ENCODE peak calls at places on chromosomes 1 and 21, in seven cellular contexts. F, K, Z, R, C, Q and S are unnamed samples.

GRCh38 chr1:7558921-7559869 is 211.9 kb upstream of the VAMP3 start:
- DNase-seq in K (no peak), Q (no peak), R (no peak), F (no peak), C (no peak), Z (no peak), S (no peak)

GRCh38 chr1:223421025-223421424 is 27.8 kb downstream of the CCDC185 start:
- DNase-seq in K (no peak), F (no peak), R (no peak), Z (no peak), C (no peak), Q (no peak), S (no peak)

GRCh38 chr1:10508511-10508951 is 33.8 kb downstream of the PEX14 start:
- DNase-seq in K (peak), C (peak), Q (peak), Z (peak), F (peak), R (no peak), S (peak)

GRCh38 chr1:32250893-32251716 is at the start of gene LCK:
- DNase-seq in F (no peak), K (no peak), R (no peak), Z (no peak), C (no peak), Q (no peak), S (peak)

GRCh38 chr1:8217011-8217711 is 100.8 kb upstream of the SLC45A1 start:
- DNase-seq in R (no peak), F (no peak), C (no peak), Z (peak), K (peak), Q (no peak), S (peak)

GRCh38 chr21:14120091-14120734 is 90.5 kb downstream of the LIPI start:
- DNase-seq in F (peak), Q (peak), R (no peak), C (peak), K (peak), Z (peak), S (peak)

GRCh38 chr1:15501208-15502032 is 22.6 kb downstream of the CASP9 start:
- DNase-seq in Q (peak), C (peak), F (peak), K (peak), R (peak), Z (peak), S (peak)

GRCh38 chr1:155196103-155196892 is 11.4 kb downstream of the THBS3 start:
- DNase-seq in K (peak), F (peak), Q (no peak), C (no peak), R (no peak), Z (no peak), S (peak)

GRCh38 chr1:5971471-5972197 is 20.6 kb downstream of the NPHP4 start:
- DNase-seq in Z (no peak), K (no peak), Q (no peak), R (no peak), C (no peak), F (no peak), S (no peak)

GRCh38 chr1:227726318-227726717 is 8.8 kb downstream of the JMJD4 start:
- DNase-seq in F (no peak), Z (no peak), K (no peak), R (no peak), Q (no peak), C (no peak), S (no peak)

GRCh38 chr1:98914547-98914946 is 90.1 kb downstream of the PLPPR5 start:
- DNase-seq in K (no peak), F (no peak), Q (no peak), R (no peak), Z (no peak), C (peak), S (no peak)

GRCh38 chr21:41510500-41510899 is 2.5 kb upstream of the TMPRSS2 start:
- DNase-seq in C (no peak), F (no peak), Q (no peak), R (no peak), Z (no peak), K (no peak), S (no peak)

GRCh38 chr1:2493691-2494322 is 17.7 kb downstream of the PLCH2 start:
- DNase-seq in Q (no peak), K (no peak), Z (no peak), F (no peak), R (no peak), C (no peak), S (no peak)

GRCh38 chr1:211345719-211346118 is 19.1 kb downstream of the TRAF5 start:
- DNase-seq in K (peak), Q (no peak), R (no peak), Z (no peak), C (peak), F (peak), S (peak)

GRCh38 chr1:938088-938683 is 14.5 kb downstream of the SAMD11 start:
- DNase-seq in R (no peak), Q (no peak), Z (peak), K (no peak), F (no peak), C (peak), S (no peak)

GRCh38 chr21:46113497-46114176 is 15.7 kb downstream of the COL6A2 start:
- DNase-seq in C (no peak), K (no peak), Q (no peak), Z (no peak), R (no peak), F (no peak), S (no peak)

GRCh38 chr1:88800382-88801051 is 90.8 kb downstream of the GTF2B start:
- DNase-seq in K (peak), Q (peak), F (no peak), Z (peak), C (peak), R (no peak), S (no peak)

GRCh38 chr1:164132001-164132400 is 427.0 kb upstream of the PBX1 start:
- DNase-seq in F (no peak), Z (no peak), R (no peak), Q (no peak), K (no peak), C (no peak), S (no peak)

GRCh38 chr1:163381487-163382184 is 59.9 kb downstream of the NUF2 start:
- DNase-seq in F (no peak), K (no peak), Z (no peak), R (no peak), C (no peak), Q (no peak), S (no peak)

GRCh38 chr1:1259948-1260614 is 13.6 kb upstream of the C1QTNF12 start:
- DNase-seq in Z (no peak), K (no peak), C (no peak), F (no peak), R (no peak), Q (no peak), S (no peak)

GRCh38 chr1:159924791-159925712 is at the start of gene TAGLN2:
- DNase-seq in R (no peak), F (peak), K (peak), C (peak), Q (peak), Z (peak), S (peak)

GRCh38 chr1:27525296-27526271 is 35.6 kb upstream of the WASF2 start:
- DNase-seq in K (peak), Q (peak), R (no peak), Z (peak), C (peak), F (no peak), S (peak)

GRCh38 chr1:207910678-207911354 is at the start of gene CD34:
- DNase-seq in R (no peak), K (peak), Q (no peak), C (no peak), F (peak), Z (no peak), S (peak)

GRCh38 chr1:82464362-82464931 is 663.7 kb downstream of the ADGRL2 start:
- DNase-seq in F (no peak), Z (peak), R (no peak), Q (no peak), C (no peak), K (no peak), S (no peak)

GRCh38 chr1:107486365-107486764 is 345.5 kb downstream of the NTNG1 start:
- DNase-seq in Z (no peak), Q (no peak), R (no peak), F (no peak), C (no peak), K (peak), S (no peak)

GRCh38 chr1:10685851-10686403 is 110.5 kb downstream of the CASZ1 start:
- DNase-seq in Z (peak), C (peak), K (no peak), Q (no peak), R (no peak), F (no peak), S (no peak)

GRCh38 chr21:42672699-42673458 is 19.5 kb downstream of the PDE9A start:
- DNase-seq in R (no peak), F (peak), C (peak), Q (peak), K (peak), Z (peak), S (no peak)

GRCh38 chr1:152141971-152142584 is 16.9 kb downstream of the RPTN start:
- DNase-seq in C (peak), F (peak), Q (peak), K (peak), R (peak), Z (peak), S (peak)

GRCh38 chr1:218492840-218493239 is 147.7 kb downstream of the TGFB2 start:
- DNase-seq in R (no peak), K (no peak), Q (peak), C (no peak), F (no peak), Z (no peak), S (no peak)

GRCh38 chr1:247548847-247549246 is at the start of gene GCSAML:
- DNase-seq in K (no peak), Q (no peak), R (no peak), C (no peak), F (no peak), Z (no peak), S (no peak)

GRCh38 chr1:7159116-7159781 is 374.0 kb downstream of the CAMTA1 start:
- DNase-seq in C (no peak), Z (no peak), K (no peak), R (no peak), F (no peak), Q (no peak), S (no peak)

GRCh38 chr21:35016517-35017188 is 32.4 kb downstream of the RUNX1 start:
- DNase-seq in Z (no peak), C (no peak), F (no peak), K (no peak), R (no peak), Q (no peak), S (no peak)

GRCh38 chr1:236287757-236288619 is 6.2 kb upstream of the ERO1B start:
- DNase-seq in Z (peak), F (peak), C (no peak), Q (no peak), K (peak), R (peak), S (peak)

GRCh38 chr1:66350001-66350547 is 183.9 kb upstream of the SGIP1 start:
- DNase-seq in R (no peak), Q (no peak), Z (no peak), F (no peak), C (peak), K (peak), S (no peak)

GRCh38 chr1:161948435-161948834 is 75.2 kb downstream of the OLFML2B start:
- DNase-seq in R (no peak), C (no peak), K (no peak), F (no peak), Q (no peak), Z (peak), S (no peak)

GRCh38 chr1:42963378-42964005 is 4.8 kb upstream of the SLC2A1 start:
- DNase-seq in C (peak), K (no peak), F (no peak), Q (peak), R (no peak), Z (peak), S (no peak)

GRCh38 chr1:86846166-86846647 is 67.7 kb downstream of the SELENOF start:
- DNase-seq in K (no peak), F (no peak), Q (peak), Z (peak), C (peak), R (no peak), S (no peak)

GRCh38 chr21:46056450-46056903 is 41.4 kb upstream of the COL6A2 start:
- DNase-seq in R (no peak), F (no peak), Q (no peak), Z (peak), C (peak), K (no peak), S (peak)

GRCh38 chr1:119011706-119012105 is 23.6 kb upstream of the TBX15 start:
- DNase-seq in C (no peak), Z (no peak), F (no peak), R (no peak), Q (no peak), K (no peak), S (no peak)

GRCh38 chr1:213331776-213332175 is 280.7 kb downstream of the RPS6KC1 start:
- DNase-seq in F (no peak), R (no peak), K (no peak), Z (no peak), C (no peak), Q (no peak), S (no peak)

GRCh38 chr1:213330281-213330680 is 279.2 kb downstream of the RPS6KC1 start:
- DNase-seq in Q (no peak), R (no peak), Z (no peak), K (no peak), C (no peak), F (no peak), S (no peak)

GRCh38 chr1:213325482-213325881 is 274.4 kb downstream of the RPS6KC1 start:
- DNase-seq in R (no peak), K (peak), F (no peak), Q (no peak), Z (no peak), C (no peak), S (no peak)

GRCh38 chr1:213327318-213327667 is 276.3 kb downstream of the RPS6KC1 start:
- DNase-seq in C (peak), Q (peak), R (peak), F (no peak), Z (peak), K (peak), S (no peak)

DNA sequence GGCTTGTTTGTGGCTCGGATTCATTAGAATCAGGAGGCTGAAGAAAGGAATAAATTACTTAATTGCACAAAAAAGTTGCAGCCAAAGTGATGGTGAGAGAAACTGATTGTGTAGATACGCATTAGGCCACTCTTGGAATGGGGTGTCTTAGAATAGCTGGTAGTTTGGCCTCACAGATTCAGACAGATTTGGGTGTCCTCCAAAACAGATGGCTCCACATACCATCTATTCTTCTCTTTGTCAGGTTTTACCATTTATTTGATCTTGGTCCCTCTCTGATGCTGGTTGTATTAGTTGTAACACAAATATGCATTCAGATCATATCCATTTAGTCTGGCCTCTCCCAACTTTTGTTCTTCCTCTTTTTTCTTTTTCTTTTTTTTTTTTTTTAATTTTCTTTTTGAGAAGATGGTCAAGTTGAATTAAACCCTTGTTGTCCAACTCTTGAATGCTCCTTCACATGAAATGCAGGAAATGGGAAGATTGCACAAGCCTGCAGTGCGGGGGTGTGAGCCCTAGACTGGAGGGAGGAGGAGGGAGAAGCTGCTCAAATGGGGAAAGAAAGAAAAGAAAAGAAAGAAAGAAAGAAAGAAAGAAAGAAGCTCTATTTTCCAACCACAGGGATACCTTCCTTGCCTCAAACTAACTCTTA is 275.8 kb downstream of the RPS6KC1 start:
- DNase-seq in C (peak), Z (peak), Q (peak), R (no peak), F (no peak), K (no peak), S (no peak)
- H4K8ac ChIP-seq in C (peak), Z (no peak), Q (no peak), R (no peak), F (no peak), K (no peak), S (no peak)

GRCh38 chr1:157278383-157279156 is 140.4 kb upstream of the ETV3 start:
- DNase-seq in F (no peak), Z (no peak), Q (no peak), C (no peak), K (no peak), R (no peak), S (no peak)
- H4K8ac ChIP-seq in F (no peak), Z (no peak), Q (no peak), C (no peak), K (no peak), R (no peak), S (no peak)

DNA sequence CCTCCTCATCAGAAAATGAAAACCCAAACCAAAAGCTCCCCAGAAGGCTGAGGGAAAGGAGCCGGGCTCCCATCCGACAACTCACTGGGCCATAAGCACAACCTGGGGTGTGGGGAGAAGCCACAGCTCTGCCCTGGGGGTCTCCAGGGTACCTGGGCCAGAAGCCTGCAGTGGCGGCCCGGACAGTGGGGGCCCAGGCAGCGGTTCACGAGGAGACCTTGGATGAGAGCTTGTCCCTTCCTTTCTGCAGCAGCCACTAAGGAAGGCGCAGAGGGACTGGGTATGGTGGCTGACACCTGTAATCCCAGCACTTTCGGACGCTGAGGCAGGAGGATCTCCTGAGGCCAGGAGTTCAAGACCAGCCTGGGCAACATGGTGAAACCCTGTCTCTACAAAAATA is 17.5 kb upstream of the TRAPPC10 start:
- DNase-seq in Z (no peak), Q (no peak), C (no peak), K (no peak), R (no peak), F (no peak), S (no peak)
- H4K8ac ChIP-seq in Z (no peak), Q (no peak), C (no peak), K (no peak), R (no peak), F (no peak), S (no peak)

GRCh38 chr1:188062456-188062855 is 1233.7 kb downstream of the PLA2G4A start:
- DNase-seq in K (no peak), R (no peak), F (no peak), Z (no peak), C (peak), Q (no peak), S (no peak)

GRCh38 chr1:188065917-188066316 is 1237.2 kb downstream of the PLA2G4A start:
- DNase-seq in R (no peak), F (no peak), C (peak), Z (no peak), Q (no peak), K (no peak), S (no peak)

GRCh38 chr1:188055921-188056505 is 1227.3 kb downstream of the PLA2G4A start:
- DNase-seq in Z (peak), F (no peak), K (no peak), Q (no peak), R (no peak), C (peak), S (no peak)

GRCh38 chr1:188058801-188059200 is 1230.1 kb downstream of the PLA2G4A start:
- DNase-seq in K (no peak), C (no peak), R (no peak), Z (no peak), F (no peak), Q (no peak), S (no peak)

DNA sequence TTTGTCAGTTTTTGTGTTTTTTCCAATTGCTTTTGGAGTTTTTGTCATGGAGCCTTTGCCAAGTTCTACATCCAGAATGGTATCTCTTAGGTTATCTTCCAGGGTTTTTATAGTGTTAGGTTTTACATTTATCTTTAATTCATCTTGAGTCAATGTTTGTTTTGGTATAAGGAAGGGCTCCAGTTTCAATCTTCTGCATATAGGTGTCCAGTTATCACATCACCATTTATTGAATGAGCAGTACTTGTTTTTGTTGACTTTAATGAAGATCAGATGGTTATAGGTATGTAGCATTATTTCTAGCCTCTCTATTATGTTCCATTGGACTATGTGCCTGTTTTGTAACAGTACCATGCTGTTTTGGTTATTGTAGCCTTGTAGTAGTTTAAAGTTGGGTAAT is 1233.1 kb downstream of the PLA2G4A start:
- DNase-seq in Z (no peak), R (no peak), Q (no peak), F (no peak), K (no peak), C (no peak), S (no peak)
- H4K8ac ChIP-seq in Z (no peak), R (no peak), Q (no peak), F (no peak), K (no peak), C (no peak), S (no peak)

GRCh38 chr1:244515680-244516079 is 54.6 kb downstream of the CATSPERE start:
- DNase-seq in F (no peak), R (no peak), Q (no peak), Z (no peak), C (no peak), K (no peak), S (no peak)
- H4K8ac ChIP-seq in F (no peak), R (no peak), Q (no peak), Z (no peak), C (no peak), K (no peak), S (no peak)